ENCODE peak calls at places on chromosomes 13 and 19, in five cellular contexts. Q, D, W, V and J are unnamed samples.

GRCh38 chr13:99900960-99901359 is 70.6 kb downstream of the ZIC5 start:
- DNase-seq in Q (no peak), D (no peak), W (no peak), V (no peak), J (no peak)

GRCh38 chr19:33429891-33430673 is 56.6 kb downstream of the CEBPG start:
- DNase-seq in Q (no peak), D (no peak), W (no peak), V (no peak), J (no peak)

GRCh38 chr13:109207618-109208017 is 578.2 kb downstream of the MYO16 start:
- DNase-seq in Q (no peak), D (no peak), W (no peak), V (no peak), J (no peak)

GRCh38 chr19:18418725-18419194 is 438 bp upstream of the SSBP4 start:
- DNase-seq in Q (peak; percentile 62), D (no peak), W (peak; percentile 17), V (no peak), J (no peak)

GRCh38 chr13:92473736-92474465 is 752.7 kb upstream of the GPC6 start:
- DNase-seq in Q (no peak), D (no peak), W (no peak), V (no peak), J (no peak)

GRCh38 chr19:21126078-21126477 is 15.8 kb upstream of the ZNF431 start:
- DNase-seq in Q (no peak), D (no peak), W (no peak), V (no peak), J (no peak)

GRCh38 chr13:33123066-33123940 is 107.1 kb downstream of the KL start:
- DNase-seq in Q (no peak), D (no peak), W (no peak), V (no peak), J (no peak)

GRCh38 chr13:97328222-97328790 is 105.7 kb upstream of the RAP2A start:
- DNase-seq in Q (no peak), D (no peak), W (no peak), V (no peak), J (no peak)

GRCh38 chr13:75226092-75226491 is 255.9 kb downstream of the TBC1D4 start:
- DNase-seq in Q (no peak), D (no peak), W (no peak), V (no peak), J (no peak)

GRCh38 chr13:98094678-98095266 is 48.1 kb upstream of the FARP1 start:
- DNase-seq in Q (no peak), D (no peak), W (no peak), V (no peak), J (no peak)

GRCh38 chr13:47480121-47480520 is 521.0 kb downstream of the SUCLA2 start:
- DNase-seq in Q (no peak), D (no peak), W (no peak), V (no peak), J (no peak)

GRCh38 chr13:50518791-50519201 is 324.7 kb downstream of the DLEU7 start:
- DNase-seq in Q (peak; percentile 34), D (no peak), W (no peak), V (no peak), J (no peak)

GRCh38 chr13:41848435-41849255 is 112.3 kb downstream of the VWA8 start:
- DNase-seq in Q (no peak), D (no peak), W (no peak), V (no peak), J (no peak)

GRCh38 chr19:2617393-2618165 is 84.9 kb downstream of the GNG7 start:
- DNase-seq in Q (no peak), D (no peak), W (no peak), V (no peak), J (no peak)
- TF ChIP-seq CTCF in Q (no peak), D (no peak), W (no peak), V (no peak), J (no peak)

GRCh38 chr19:31054430-31054829 is 294.8 kb downstream of the TSHZ3 start:
- DNase-seq in Q (peak; percentile 35), D (no peak), W (peak; percentile 23), V (no peak), J (no peak)
- TF ChIP-seq CTCF in Q (peak; percentile 38), D (no peak), W (peak; percentile 61), V (no peak), J (no peak)

GRCh38 chr19:23436944-23437343 is 41.7 kb upstream of the ZNF91 start:
- DNase-seq in Q (no peak), D (no peak), W (no peak), V (no peak), J (no peak)
- TF ChIP-seq CTCF in Q (no peak), D (no peak), W (no peak), V (peak; percentile 29), J (peak; percentile 28)

DNA sequence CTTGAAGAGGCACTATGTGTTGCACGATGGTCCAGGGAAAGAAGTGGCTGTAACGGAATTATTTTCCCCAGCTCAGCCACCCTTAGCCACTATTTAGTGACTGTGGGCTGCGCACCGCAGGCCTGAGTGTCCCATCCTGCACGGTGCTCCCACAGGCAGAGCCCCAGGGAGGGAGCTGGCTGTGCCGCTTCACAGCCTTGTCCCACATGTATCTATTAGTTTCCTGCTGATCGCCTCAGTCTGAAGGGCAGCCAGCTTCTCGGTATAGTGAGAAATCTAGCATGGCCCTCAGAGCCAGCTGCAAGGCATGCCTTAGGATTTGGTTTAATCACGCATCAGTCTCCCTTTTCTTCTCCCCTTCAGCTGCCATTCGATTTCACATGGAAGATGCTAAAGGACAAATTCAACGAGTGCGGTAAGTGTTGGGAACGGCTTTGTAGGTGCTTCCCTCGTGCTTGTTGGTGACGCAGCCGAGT is 15.7 kb downstream of the PRAM1 start:
- DNase-seq in Q (no peak), D (no peak), W (no peak), V (no peak), J (no peak)
- TF ChIP-seq CTCF in Q (no peak), D (no peak), W (no peak), V (no peak), J (no peak)

GRCh38 chr19:53537523-53538377 is at the start of gene ZNF331:
- DNase-seq in Q (peak; percentile 71), D (peak; percentile 73), W (peak; percentile 68), V (peak; percentile 90), J (peak; percentile 80)
- TF ChIP-seq CTCF in Q (no peak), D (no peak), W (no peak), V (peak; percentile 49), J (peak; percentile 13)

DNA sequence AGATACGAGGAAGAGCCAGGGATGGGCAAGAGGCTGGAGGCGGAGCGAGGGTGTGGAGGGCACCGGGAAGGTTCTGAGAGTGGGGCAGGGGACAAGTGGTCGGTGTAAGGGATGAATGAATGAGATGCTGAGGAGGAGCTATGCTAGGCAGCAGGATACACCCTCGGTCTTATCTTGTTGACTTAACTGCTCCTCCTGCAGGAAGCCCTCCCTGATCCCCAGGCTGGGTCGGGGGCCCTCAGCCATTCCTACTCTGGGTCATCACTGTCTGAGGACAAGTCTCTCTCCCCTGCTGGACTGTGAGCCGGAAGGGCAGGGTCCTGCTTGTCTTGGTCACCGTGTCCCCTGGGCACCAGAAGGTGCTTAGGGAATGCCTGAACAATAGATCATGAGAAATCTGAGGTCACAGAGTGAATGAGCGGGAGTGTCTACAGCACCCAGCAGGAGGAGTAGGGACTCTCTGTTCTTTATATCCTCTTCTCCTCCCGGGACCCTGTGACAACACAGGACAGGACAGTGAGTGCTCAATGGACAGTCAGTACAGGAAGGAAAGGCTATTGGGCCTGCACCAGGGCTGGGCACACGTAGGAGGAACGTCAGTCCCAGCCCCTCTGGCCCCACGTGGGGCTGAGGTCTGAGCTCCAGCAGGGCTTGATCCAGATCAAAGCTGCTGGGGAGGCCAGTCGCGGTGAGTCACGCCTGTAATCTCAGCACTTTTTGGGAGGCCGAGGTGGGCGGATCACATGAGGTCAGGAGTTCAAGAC is 6.5 kb downstream of the NKPD1 start:
- DNase-seq in Q (no peak), D (no peak), W (no peak), V (no peak), J (peak; percentile 40)
- TF ChIP-seq CTCF in Q (no peak), D (no peak), W (no peak), V (no peak), J (no peak)

GRCh38 chr19:10871711-10872550 is 578 bp downstream of the CARM1 start:
- DNase-seq in Q (peak; percentile 60), D (no peak), W (peak; percentile 39), V (peak; percentile 60), J (peak; percentile 54)
- TF ChIP-seq CTCF in Q (peak; percentile 20), D (no peak), W (peak; percentile 46), V (peak; percentile 12), J (no peak)